ENCODE peak calls at places on chromosomes 4 and X, in six cellular contexts. S is activated CD4-positive, CD25-positive, alpha-beta regulatory T cell; J is A549; R is NCI-H1105 treated with DMSO at 0.1 percent for 48 hours; O is stimulated activated CD4-positive, alpha-beta T cell treated with anti-CD3 and anti-CD28 coated beads, Interleukin-1b, Interleukin-23, amount 100 ng/mL, for 4 hours; T is epithelial cell of esophagus. M is an unnamed sample.

GRCh38 chr4:108168213-108168671 is 490 bp downstream of the LEF1 start:
- DNase-seq in S (peak; percentile 48), J (no peak), R (no peak), O (no peak), T (peak; percentile 11), M (no peak)

GRCh38 chr4:985123-985830 is 1.6 kb upstream of the IDUA start:
- DNase-seq in S (peak; percentile 60), J (peak; percentile 46), R (no peak), O (peak; percentile 56), T (peak; percentile 66), M (peak; percentile 27)

GRCh38 chr4:87505862-87506261 is 23.3 kb downstream of the SPARCL1 start:
- DNase-seq in S (no peak), J (no peak), R (no peak), O (no peak), T (no peak), M (no peak)

GRCh38 chrX:43333543-43333942 is 322.6 kb upstream of the MAOA start:
- DNase-seq in S (no peak), J (no peak), R (no peak), O (no peak), T (peak; percentile 8), M (no peak)

GRCh38 chrX:15674514-15674898 is 9.9 kb upstream of the CLTRN start:
- DNase-seq in S (no peak), J (peak; percentile 84), R (peak; percentile 89), O (no peak), T (peak; percentile 90), M (peak; percentile 94)

GRCh38 chr4:187027231-187027760 is 303.6 kb upstream of the FAT1 start:
- DNase-seq in S (no peak), J (no peak), R (no peak), O (no peak), T (no peak), M (no peak)

GRCh38 chrX:15985937-15986336 is 131.3 kb upstream of the AP1S2 start:
- DNase-seq in S (peak; percentile 1), J (no peak), R (no peak), O (no peak), T (peak; percentile 47), M (no peak)

GRCh38 chr4:163866728-163867313 is 372.3 kb downstream of the TMA16 start:
- DNase-seq in S (no peak), J (no peak), R (no peak), O (no peak), T (peak; percentile 84), M (no peak)

GRCh38 chrX:19883878-19884277 is 3.5 kb downstream of the SH3KBP1 start:
- DNase-seq in S (no peak), J (no peak), R (no peak), O (no peak), T (peak; percentile 76), M (no peak)

GRCh38 chr4:53479731-53480525 is 102.5 kb downstream of the FIP1L1 start:
- DNase-seq in S (no peak), J (no peak), R (no peak), O (no peak), T (peak; percentile 51), M (no peak)

M was measured in NCI-H146.